ENCODE peak calls at places on chromosomes 2 and 18, in six cellular contexts. G is neural crest cell; N is BJ; F is CD4-positive, alpha-beta T cell; D is uterus; Y is B cell. W is an unnamed sample.

GRCh38 chr2:106516436-106516835 is 29.3 kb downstream of the CD8B2 start:
- DNase-seq in G (no peak), N (no peak), F (no peak), D (no peak), Y (no peak), W (no peak)

GRCh38 chr2:158890296-158890905 is 78.0 kb upstream of the TANC1 start:
- DNase-seq in G (no peak), N (no peak), F (no peak), D (no peak), Y (no peak), W (no peak)

GRCh38 chr2:237766334-237766733 is 32.2 kb upstream of the RBM44 start:
- DNase-seq in G (no peak), N (no peak), F (no peak), D (no peak), Y (no peak), W (no peak)

GRCh38 chr2:54626131-54626530 is 97.3 kb upstream of the EML6 start:
- DNase-seq in G (no peak), N (no peak), F (no peak), D (no peak), Y (no peak), W (no peak)

GRCh38 chr2:70513751-70514150 is 39.9 kb downstream of the TGFA start:
- DNase-seq in G (no peak), N (no peak), F (no peak), D (no peak), Y (no peak), W (peak; percentile 22)

GRCh38 chr2:72940786-72941185 is 23.5 kb downstream of the EMX1 start:
- DNase-seq in G (no peak), N (no peak), F (no peak), D (no peak), Y (no peak), W (peak; percentile 59)

GRCh38 chr18:45165871-45166270 is 449.4 kb upstream of the SLC14A2 start:
- DNase-seq in G (no peak), N (no peak), F (no peak), D (no peak), Y (no peak), W (no peak)

GRCh38 chr2:208025814-208026184 is 472 bp upstream of the PLEKHM3 start:
- DNase-seq in G (no peak), N (no peak), F (peak; percentile 35), D (no peak), Y (no peak), W (no peak)

GRCh38 chr2:48312126-48312525 is 217.8 kb upstream of the STON1 start:
- DNase-seq in G (no peak), N (no peak), F (no peak), D (no peak), Y (no peak), W (no peak)

GRCh38 chr18:78772369-78773302 is 207.0 kb upstream of the SALL3 start:
- DNase-seq in G (no peak), N (no peak), F (no peak), D (no peak), Y (no peak), W (no peak)

GRCh38 chr2:45643543-45644542 is 7.6 kb upstream of the PRKCE start:
- DNase-seq in G (peak; percentile 84), N (no peak), F (peak; percentile 82), D (peak; percentile 74), Y (peak; percentile 92), W (peak; percentile 89)

GRCh38 chr2:10218036-10218435 is 84.7 kb upstream of the HPCAL1 start:
- DNase-seq in G (no peak), N (no peak), F (no peak), D (no peak), Y (no peak), W (no peak)

GRCh38 chr2:3131636-3132326 is 245.8 kb downstream of the EIPR1 start:
- DNase-seq in G (no peak), N (no peak), F (no peak), D (no peak), Y (no peak), W (no peak)

GRCh38 chr18:63150942-63151421 is 168.6 kb downstream of the BCL2 start:
- DNase-seq in G (no peak), N (no peak), F (no peak), D (no peak), Y (no peak), W (no peak)

GRCh38 chr18:36337679-36338419 is 40.3 kb downstream of the FHOD3 start:
- DNase-seq in G (no peak), N (no peak), F (no peak), D (no peak), Y (no peak), W (no peak)

GRCh38 chr2:20515293-20516220 is 68.7 kb downstream of the RHOB start:
- DNase-seq in G (no peak), N (no peak), F (no peak), D (no peak), Y (no peak), W (no peak)

GRCh38 chr2:239326831-239327535 is 73.8 kb downstream of the HDAC4 start:
- DNase-seq in G (no peak), N (no peak), F (peak; percentile 72), D (no peak), Y (no peak), W (no peak)

GRCh38 chr18:13284330-13285027 is 65.9 kb downstream of the LDLRAD4 start:
- DNase-seq in G (no peak), N (no peak), F (no peak), D (no peak), Y (no peak), W (no peak)

GRCh38 chr2:74512744-74513604 is 1.3 kb upstream of the TLX2 start:
- DNase-seq in G (no peak), N (no peak), F (no peak), D (no peak), Y (no peak), W (peak; percentile 60)

GRCh38 chr2:214652473-214652872 is 157.0 kb downstream of the BARD1 start:
- DNase-seq in G (no peak), N (no peak), F (no peak), D (no peak), Y (no peak), W (no peak)

GRCh38 chr2:106614511-106615291 is 127.5 kb downstream of the CD8B2 start:
- DNase-seq in G (no peak), N (no peak), F (no peak), D (no peak), Y (no peak), W (no peak)

GRCh38 chr2:149894760-149895159 is 307.2 kb upstream of the MMADHC start:
- DNase-seq in G (no peak), N (no peak), F (no peak), D (no peak), Y (no peak), W (no peak)

GRCh38 chr2:235940330-235940729 is 227.9 kb downstream of the GBX2 start:
- DNase-seq in G (no peak), N (peak; percentile 60), F (no peak), D (peak; percentile 42), Y (no peak), W (no peak)

GRCh38 chr2:133326651-133327397 is 241.4 kb downstream of the NCKAP5 start:
- DNase-seq in G (no peak), N (no peak), F (no peak), D (no peak), Y (no peak), W (no peak)

GRCh38 chr2:111167238-111168162 is 46.8 kb downstream of the BCL2L11 start:
- DNase-seq in G (no peak), N (no peak), F (no peak), D (no peak), Y (no peak), W (no peak)

GRCh38 chr2:207935991-207936370 is 89.3 kb downstream of the PLEKHM3 start:
- DNase-seq in G (no peak), N (no peak), F (no peak), D (no peak), Y (no peak), W (no peak)

GRCh38 chr2:18752667-18753422 is 163.5 kb upstream of the NT5C1B start:
- DNase-seq in G (no peak), N (no peak), F (no peak), D (no peak), Y (no peak), W (no peak)
- TF ChIP-seq CTCF in G (no peak), N (no peak), F (no peak), D (no peak), Y (no peak), W (no peak)

GRCh38 chr2:75787532-75788132 is 76.9 kb upstream of the GCFC2 start:
- DNase-seq in G (peak; percentile 3), N (no peak), F (no peak), D (no peak), Y (peak; percentile 4), W (no peak)
- TF ChIP-seq CTCF in G (peak; percentile 77), N (peak; percentile 57), F (peak; percentile 59), D (peak; percentile 16), Y (peak; percentile 48), W (peak; percentile 60)

GRCh38 chr18:32333781-32334180 is 136.9 kb downstream of the GAREM1 start:
- DNase-seq in G (no peak), N (no peak), F (no peak), D (no peak), Y (no peak), W (no peak)
- TF ChIP-seq CTCF in G (no peak), N (no peak), F (no peak), D (no peak), Y (no peak), W (no peak)

GRCh38 chr2:225779829-225780228 is 380.3 kb downstream of the NYAP2 start:
- DNase-seq in G (no peak), N (no peak), F (no peak), D (no peak), Y (no peak), W (no peak)
- TF ChIP-seq CTCF in G (no peak), N (no peak), F (no peak), D (no peak), Y (no peak), W (no peak)

DNA sequence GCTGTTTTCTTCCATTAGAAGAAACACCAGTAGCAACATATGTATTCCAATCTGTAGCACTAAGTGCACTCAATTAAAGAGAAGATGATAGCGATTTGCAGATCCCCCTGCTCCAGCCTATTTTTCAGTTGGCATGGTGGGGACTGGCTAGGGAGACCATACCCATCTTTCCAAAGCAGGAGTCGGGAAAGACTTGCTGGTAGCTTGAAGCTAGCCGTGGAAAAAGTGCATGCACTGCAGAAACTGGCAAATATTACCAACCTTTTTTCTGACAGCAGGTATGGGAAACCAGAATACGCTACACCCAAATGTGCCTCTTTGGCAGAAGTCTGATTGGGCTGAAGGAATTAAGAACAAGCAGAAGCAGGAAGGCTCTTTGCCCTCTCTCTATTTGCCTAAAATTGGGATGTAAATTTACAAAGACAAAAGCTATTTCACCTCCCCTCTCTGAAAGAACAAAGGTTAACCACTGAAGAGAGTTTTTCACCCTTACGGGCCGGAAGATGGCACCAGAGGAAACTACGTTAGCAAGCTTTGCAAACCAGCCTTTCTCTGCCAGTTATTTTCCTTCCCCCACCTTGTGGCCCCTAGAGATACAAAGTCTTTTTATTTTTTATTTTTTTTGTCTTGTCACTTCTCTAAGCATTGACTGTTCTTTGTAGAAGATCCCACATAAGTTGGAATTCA is 273.1 kb downstream of the DLGAP1 start:
- DNase-seq in G (no peak), N (no peak), F (no peak), D (no peak), Y (no peak), W (no peak)
- TF ChIP-seq CTCF in G (peak; percentile 43), N (no peak), F (no peak), D (no peak), Y (no peak), W (peak; percentile 22)

W was measured in nephron progenitor cell.